ENCODE peak calls at places on chromosomes 1 and 21, in five cellular contexts. L, U, X, T and W are unnamed samples.

GRCh38 chr21:15679630-15680029 is 50.2 kb upstream of the USP25 start:
- DNase-seq in L (no peak), T (no peak), X (no peak), U (no peak), W (no peak)

GRCh38 chr1:166975361-166976129 is at the start of gene ILDR2:
- DNase-seq in U (peak), L (no peak), X (peak), T (peak), W (peak)

GRCh38 chr1:86409416-86410021 is 13.4 kb upstream of the ODF2L start:
- DNase-seq in U (no peak), X (no peak), L (no peak), T (no peak), W (no peak)

GRCh38 chr1:80629304-80629837 is 1171.4 kb upstream of the ADGRL2 start:
- DNase-seq in T (no peak), L (no peak), U (no peak), X (no peak), W (no peak)

GRCh38 chr1:107326823-107327445 is 186.1 kb downstream of the NTNG1 start:
- DNase-seq in L (no peak), X (no peak), T (no peak), U (no peak), W (no peak)

GRCh38 chr1:13702425-13703127 is 2.6 kb downstream of the PRDM2 start:
- DNase-seq in T (no peak), U (no peak), L (no peak), X (no peak), W (no peak)

GRCh38 chr1:31708324-31708723 is 4.5 kb upstream of the COL16A1 start:
- DNase-seq in L (no peak), T (no peak), X (no peak), U (no peak), W (no peak)

GRCh38 chr1:25090707-25091422 is 141.4 kb downstream of the SYF2 start:
- DNase-seq in L (no peak), T (no peak), U (no peak), X (no peak), W (no peak)

GRCh38 chr21:25573409-25574206 is 33.7 kb downstream of the MRPL39 start:
- DNase-seq in X (no peak), L (no peak), U (no peak), T (peak), W (no peak)

GRCh38 chr1:197972406-197972805 is 55.2 kb downstream of the LHX9 start:
- DNase-seq in U (no peak), L (no peak), X (no peak), T (no peak), W (no peak)

GRCh38 chr1:248686815-248687214 is 15.8 kb downstream of the OR14I1 start:
- DNase-seq in L (no peak), X (no peak), T (peak), U (no peak), W (no peak)

GRCh38 chr1:58717979-58718378 is 18.1 kb upstream of the MYSM1 start:
- DNase-seq in X (no peak), U (no peak), T (no peak), L (no peak), W (no peak)

GRCh38 chr1:159473335-159473734 is 33.8 kb downstream of the OR10J1 start:
- DNase-seq in U (no peak), T (no peak), L (no peak), X (no peak), W (no peak)

GRCh38 chr1:205286335-205286950 is 35.1 kb downstream of the NUAK2 start:
- DNase-seq in T (no peak), X (no peak), U (no peak), L (no peak), W (no peak)

GRCh38 chr1:68819190-68819829 is 322.4 kb upstream of the DEPDC1 start:
- DNase-seq in X (no peak), L (no peak), T (peak), U (no peak), W (no peak)

GRCh38 chr1:31421404-31422040 is 8.5 kb downstream of the SERINC2 start:
- DNase-seq in T (peak), L (no peak), X (no peak), U (no peak), W (no peak)

GRCh38 chr21:37564341-37564923 is 197.9 kb downstream of the DYRK1A start:
- DNase-seq in T (peak), X (peak), U (peak), L (peak), W (peak)

GRCh38 chr1:59486595-59486994 is 189.7 kb downstream of the FGGY start:
- DNase-seq in L (no peak), T (no peak), X (no peak), U (no peak), W (no peak)

GRCh38 chr1:185368913-185369491 is 52.0 kb upstream of the IVNS1ABP start:
- DNase-seq in X (no peak), U (no peak), L (no peak), T (no peak), W (no peak)

GRCh38 chr1:225883616-225884265 is 1.6 kb upstream of the TMEM63A start:
- DNase-seq in L (no peak), U (no peak), X (no peak), T (no peak), W (no peak)
- H3K4me3 ChIP-seq in L (peak), U (no peak), X (no peak), T (peak), W (no peak)

GRCh38 chr1:155084722-155085503 is 6.3 kb downstream of the EFNA3 start:
- DNase-seq in X (peak), U (peak), L (peak), T (peak), W (peak)

GRCh38 chr1:155086856-155087535 is 8.4 kb downstream of the EFNA3 start:
- DNase-seq in U (no peak), T (no peak), X (peak), L (no peak), W (no peak)

GRCh38 chr1:155086182-155086741 is 7.6 kb downstream of the EFNA3 start:
- DNase-seq in L (no peak), X (peak), U (peak), T (peak), W (peak)

GRCh38 chr1:155083865-155084721 is 5.5 kb downstream of the EFNA3 start:
- DNase-seq in T (peak), U (peak), X (no peak), L (no peak), W (peak)

DNA sequence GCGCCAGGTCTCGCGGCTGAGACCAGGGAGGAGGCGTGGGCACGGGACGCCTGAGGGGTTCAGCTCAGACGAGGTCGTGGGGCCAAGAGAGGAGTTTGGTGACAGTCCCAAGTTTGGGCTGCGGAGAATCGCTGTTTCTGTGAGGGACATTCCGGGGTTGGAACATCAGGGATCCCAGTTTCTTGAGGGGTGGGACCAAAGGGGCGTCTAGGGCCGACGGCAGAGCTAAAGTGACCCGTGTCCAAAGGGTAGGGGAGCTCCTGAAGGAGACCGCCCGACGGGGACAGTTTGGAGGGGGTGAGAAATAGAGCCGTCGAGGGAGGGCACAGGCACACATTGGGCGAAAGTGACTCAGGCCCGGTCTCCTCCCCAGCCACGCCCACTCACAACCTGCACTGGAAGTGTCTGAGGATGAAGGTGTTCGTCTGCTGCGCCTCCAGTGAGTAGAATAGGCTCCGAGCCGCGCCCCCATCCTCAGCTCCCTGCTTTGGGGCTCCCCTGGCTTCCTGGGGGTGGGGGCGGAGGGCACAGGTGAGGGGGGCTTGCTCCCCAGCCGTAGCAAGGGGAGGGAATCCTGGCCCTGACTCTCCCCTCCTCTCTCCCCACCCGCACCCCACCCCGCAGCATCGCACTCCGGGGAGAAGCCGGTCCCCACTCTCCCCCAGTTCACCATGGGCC is 7.0 kb downstream of the EFNA3 start:
- DNase-seq in X (peak), U (peak), L (no peak), T (peak), W (peak)
- TF ChIP-seq POLR2A in X (no peak), U (no peak), L (no peak), T (no peak), W (no peak)

GRCh38 chr1:245893025-245893424 is 614.1 kb downstream of the SMYD3 start:
- DNase-seq in X (no peak), L (no peak), T (no peak), U (no peak), W (no peak)

DNA sequence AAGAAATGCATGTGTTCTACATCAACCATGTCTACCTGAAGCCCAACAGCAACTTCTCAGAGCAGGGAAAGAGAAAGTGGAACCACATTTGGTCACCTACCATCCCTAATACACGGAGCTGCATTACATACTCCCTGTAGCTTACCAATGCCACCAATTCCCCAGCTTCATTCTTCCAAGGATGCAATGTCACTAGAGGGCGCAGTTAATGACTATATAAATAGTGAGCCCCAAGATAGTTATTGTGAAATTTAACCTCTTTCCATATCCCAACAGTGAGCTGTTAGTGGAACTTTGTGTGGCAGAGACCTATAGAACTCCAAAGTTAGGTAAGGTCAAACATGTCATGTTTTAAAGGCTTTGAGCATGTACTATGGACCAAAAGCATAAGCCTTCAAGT is 618.3 kb downstream of the SMYD3 start:
- DNase-seq in X (no peak), T (peak), U (no peak), L (no peak), W (no peak)
- TF ChIP-seq CTCF in X (no peak), T (peak), U (no peak), L (no peak), W (no peak)

GRCh38 chr1:40887012-40887378 is 24.8 kb upstream of the CITED4 start:
- DNase-seq in T (no peak), X (no peak), L (no peak), U (no peak), W (no peak)

GRCh38 chr1:40887652-40888051 is 25.5 kb upstream of the CITED4 start:
- DNase-seq in L (no peak), X (no peak), T (no peak), U (no peak), W (no peak)

GRCh38 chr1:40884055-40884795 is 22.1 kb upstream of the CITED4 start:
- DNase-seq in X (no peak), L (no peak), T (no peak), U (no peak), W (no peak)

GRCh38 chr1:40890771-40891170 is 28.6 kb upstream of the CITED4 start:
- DNase-seq in X (no peak), U (no peak), T (no peak), L (no peak), W (no peak)

GRCh38 chr1:40886318-40887011 is 24.3 kb upstream of the CITED4 start:
- DNase-seq in X (no peak), T (no peak), L (no peak), U (no peak), W (no peak)
- H3K4me3 ChIP-seq in X (no peak), T (no peak), L (no peak), U (no peak), W (no peak)

GRCh38 chr1:9375912-9376311 is 83.2 kb downstream of the SPSB1 start:
- DNase-seq in L (no peak), T (no peak), X (no peak), U (no peak), W (no peak)

GRCh38 chr1:9376430-9376829 is 83.7 kb downstream of the SPSB1 start:
- DNase-seq in L (no peak), U (no peak), T (no peak), X (no peak), W (no peak)

GRCh38 chr1:9378801-9379200 is 86.1 kb downstream of the SPSB1 start:
- DNase-seq in T (no peak), L (no peak), X (no peak), U (no peak), W (no peak)

GRCh38 chr1:9374748-9375345 is 82.2 kb downstream of the SPSB1 start:
- DNase-seq in X (no peak), T (no peak), U (no peak), L (no peak), W (no peak)

GRCh38 chr1:9376886-9377333 is 84.2 kb downstream of the SPSB1 start:
- DNase-seq in X (peak), U (no peak), L (peak), T (no peak), W (peak)
- TF ChIP-seq POLR2A in X (no peak), U (no peak), L (no peak), T (no peak), W (no peak)

DNA sequence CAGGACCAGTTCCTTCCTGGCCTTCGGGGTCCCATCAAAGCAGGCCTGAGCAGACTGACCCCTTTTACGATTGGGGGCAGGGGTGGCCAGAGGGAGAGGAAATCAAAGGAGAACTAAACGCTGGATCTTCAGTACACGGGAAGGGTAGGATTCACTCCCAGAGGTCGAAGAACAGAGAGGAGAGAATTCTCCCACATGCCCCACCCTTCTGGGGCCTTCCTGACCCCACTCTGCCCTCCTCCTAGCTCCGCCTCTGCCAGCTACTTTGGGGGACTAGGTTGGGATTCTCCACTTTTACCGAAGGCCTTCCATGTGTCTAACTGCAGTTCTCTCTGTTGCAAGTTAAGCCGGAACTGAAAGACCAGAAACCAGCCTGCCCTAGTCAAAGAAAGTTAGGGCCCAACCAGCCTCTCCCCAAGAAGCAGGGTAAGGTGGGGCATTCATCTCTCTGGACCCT is 654 bp upstream of the ARHGEF2 start:
- DNase-seq in T (no peak), U (no peak), X (peak), L (no peak), W (no peak)
- TF ChIP-seq CTCF in T (no peak), U (no peak), X (no peak), L (no peak), W (no peak)

GRCh38 chr1:3885611-3886010 is 14.5 kb downstream of the C1orf174 start:
- DNase-seq in X (no peak), L (no peak), T (no peak), U (no peak), W (no peak)
- H3K4me3 ChIP-seq in X (no peak), L (no peak), T (no peak), U (no peak), W (no peak)

GRCh38 chr1:52659356-52659755 is 26.4 kb downstream of the SHISAL2A start:
- DNase-seq in L (no peak), X (no peak), U (no peak), T (no peak), W (no peak)
- TF ChIP-seq POLR2A in L (no peak), X (no peak), U (no peak), T (no peak), W (no peak)